ENCODE peak calls at places on chromosome 9, in six cellular contexts. U is A549, N is HepG2, O is transverse colon, S is tibial nerve, M is SK-N-SH. V is an unnamed sample.
A peak's percentile ranks its signal among the peaks of the same experiment; 100 is the strongest.

GRCh38 chr9:133331221-133331620 is 4.8 kb downstream of the SURF6 start:
- DNase-seq in U (no peak), N (no peak), O (no peak), S (no peak), M (no peak), V (no peak)

GRCh38 chr9:86521936-86522335 is 167.7 kb upstream of the TUT7 start:
- DNase-seq in U (no peak), N (no peak), O (no peak), S (no peak), M (no peak), V (no peak)

GRCh38 chr9:114330636-114331035 is 967 bp downstream of the ORM2 start:
- DNase-seq in U (no peak), N (no peak), O (no peak), S (no peak), M (no peak), V (peak; percentile 47)

GRCh38 chr9:119009253-119009652 is 360.0 kb downstream of the BRINP1 start:
- DNase-seq in U (peak; percentile 16), N (no peak), O (no peak), S (no peak), M (no peak), V (no peak)

GRCh38 chr9:34559616-34560546 is 29.6 kb downstream of the CNTFR start:
- DNase-seq in U (peak; percentile 27), N (peak; percentile 21), O (peak; percentile 60), S (no peak), M (peak; percentile 79), V (peak; percentile 59)

GRCh38 chr9:115986508-115986907 is 167.1 kb upstream of the PAPPA start:
- DNase-seq in U (no peak), N (no peak), O (no peak), S (no peak), M (no peak), V (no peak)

GRCh38 chr9:113963914-113964739 is 88.0 kb downstream of the ZNF618 start:
- DNase-seq in U (no peak), N (no peak), O (no peak), S (no peak), M (no peak), V (no peak)

GRCh38 chr9:92977279-92977678 is 30.0 kb downstream of the FGD3 start:
- DNase-seq in U (no peak), N (no peak), O (no peak), S (no peak), M (no peak), V (no peak)

GRCh38 chr9:97046228-97046627 is 7.3 kb upstream of the CTSV start:
- DNase-seq in U (peak; percentile 34), N (peak; percentile 36), O (peak; percentile 75), S (no peak), M (no peak), V (peak; percentile 76)

GRCh38 chr9:137814841-137815240 is 62.7 kb upstream of the CACNA1B start:
- DNase-seq in U (no peak), N (no peak), O (no peak), S (no peak), M (no peak), V (no peak)

GRCh38 chr9:137818286-137818685 is 59.3 kb upstream of the CACNA1B start:
- DNase-seq in U (no peak), N (no peak), O (no peak), S (no peak), M (no peak), V (no peak)

GRCh38 chr9:137815256-137816255 is 62.0 kb upstream of the CACNA1B start:
- DNase-seq in U (no peak), N (no peak), O (no peak), S (no peak), M (no peak), V (no peak)

GRCh38 chr9:137817236-137818200 is 60.1 kb upstream of the CACNA1B start:
- DNase-seq in U (no peak), N (no peak), O (no peak), S (no peak), M (no peak), V (no peak)

GRCh38 chr9:137816531-137817235 is 60.9 kb upstream of the CACNA1B start:
- DNase-seq in U (no peak), N (no peak), O (no peak), S (no peak), M (no peak), V (no peak)
- TF ChIP-seq EP300 in U (no peak), N (no peak), O (no peak), S (no peak), M (no peak), V (no peak)

GRCh38 chr9:112486221-112487007 is at the start of gene KIAA1958:
- DNase-seq in U (peak; percentile 89), N (peak; percentile 81), O (peak; percentile 89), S (no peak), M (peak; percentile 96), V (peak; percentile 91)
- TF ChIP-seq EP300 in U (no peak), N (peak; percentile 55), O (no peak), S (peak; percentile 52), M (no peak), V (no peak)

GRCh38 chr9:127388037-127388855 is 8.7 kb upstream of the SLC2A8 start:
- DNase-seq in U (peak; percentile 82), N (peak; percentile 96), O (peak; percentile 75), S (peak; percentile 39), M (no peak), V (no peak)
- TF ChIP-seq EP300 in U (peak; percentile 85), N (peak; percentile 78), O (no peak), S (peak; percentile 79), M (peak; percentile 81), V (no peak)

GRCh38 chr9:38423939-38424843 is at the start of gene IGFBPL1:
- DNase-seq in U (peak; percentile 47), N (no peak), O (no peak), S (no peak), M (peak; percentile 89), V (no peak)

GRCh38 chr9:38422555-38423245 is 1.6 kb downstream of the IGFBPL1 start:
- DNase-seq in U (no peak), N (no peak), O (no peak), S (no peak), M (peak; percentile 44), V (no peak)

GRCh38 chr9:38419216-38419615 is 5.0 kb downstream of the IGFBPL1 start:
- DNase-seq in U (no peak), N (no peak), O (no peak), S (no peak), M (no peak), V (no peak)

GRCh38 chr9:38423273-38423938 is 848 bp downstream of the IGFBPL1 start:
- DNase-seq in U (no peak), N (no peak), O (no peak), S (no peak), M (peak; percentile 40), V (no peak)

DNA sequence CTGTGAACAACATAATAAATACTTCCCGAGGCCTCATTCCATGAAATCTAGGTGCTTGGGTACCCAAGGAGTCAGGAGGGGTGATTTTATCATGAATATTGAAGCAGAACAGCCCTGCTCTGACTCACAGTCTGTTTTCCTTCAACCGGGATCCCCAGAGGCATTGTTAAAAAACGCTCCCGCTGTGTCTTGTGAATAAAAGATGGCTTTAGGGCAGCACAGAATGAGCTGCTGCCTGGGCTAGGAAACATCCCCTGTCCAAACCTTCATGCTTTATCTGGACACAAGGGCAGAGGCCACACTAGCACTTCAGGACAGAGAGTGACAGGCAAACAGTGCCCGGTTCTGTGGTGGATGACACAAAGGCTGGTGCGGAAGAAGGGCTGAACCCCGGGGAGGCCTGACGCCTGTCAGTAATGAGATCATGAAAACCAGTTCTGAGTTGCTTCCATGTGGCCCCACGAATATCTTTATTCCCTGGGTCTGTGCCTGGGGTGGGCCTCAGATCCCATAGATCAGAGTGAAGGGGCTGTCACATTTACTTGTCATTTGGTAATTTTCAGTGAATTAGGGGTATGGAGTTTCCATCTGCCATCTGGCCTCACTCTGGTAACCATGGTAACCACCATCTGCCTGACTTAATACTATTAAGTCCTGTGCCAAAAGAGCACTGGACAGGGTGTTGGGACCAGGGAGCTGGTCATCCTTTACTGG is 2.6 kb downstream of the IGFBPL1 start:
- DNase-seq in U (no peak), N (no peak), O (no peak), S (no peak), M (peak; percentile 91), V (no peak)
- TF ChIP-seq EP300 in U (no peak), N (no peak), O (no peak), S (no peak), M (no peak), V (no peak)

GRCh38 chr9:6605202-6605601 is 40.3 kb downstream of the GLDC start:
- DNase-seq in U (no peak), N (no peak), O (no peak), S (no peak), M (no peak), V (no peak)
- TF ChIP-seq EP300 in U (no peak), N (no peak), O (no peak), S (no peak), M (no peak), V (no peak)

GRCh38 chr9:2635922-2636321 is 14.3 kb downstream of the VLDLR start:
- DNase-seq in U (no peak), N (no peak), O (no peak), S (no peak), M (no peak), V (no peak)
- TF ChIP-seq EP300 in U (no peak), N (no peak), O (no peak), S (no peak), M (no peak), V (no peak)

V was measured in stomach.